ENCODE peak calls at places on chromosomes 11 and 22, in ten cellular contexts. J is caudate nucleus; X is GM20000; R is NCI-H446; I is stimulated activated CD4-positive, alpha-beta T cell treated with anti-CD3 and anti-CD28 coated beads, Interleukin-12 subunit alpha, Interleukin-12 subunit beta, amount 100 ng/mL, for 48 hours; D is germinal center; B is stimulated activated CD8-positive, alpha-beta memory T cell treated with anti-CD3 and anti-CD28 coated beads, Interleukin-2, amount 100 ng/mL, for 1 hour; P is COR-L47; K is activated T-helper 2 cell treated with anti-CD3 and anti-CD28 coated beads, Interferon-gamma antibody, Interleukin-2, Interleukin-4, amounts not matched to agents 10 μg/mL and 5 μg/mL and 100 μg/mL, durations not matched to agents 14 hours and 24 hours and 36 hours; U is ELR. Y is an unnamed sample.

GRCh38 chr11:92277871-92278270 is 53.3 kb downstream of the FAT3 start:
- DNase-seq in B (no peak), P (no peak), X (no peak), J (no peak), I (no peak), R (no peak), U (peak), D (no peak), K (no peak), Y (no peak)

GRCh38 chr11:64186205-64187165 is 514 bp downstream of the STIP1 start:
- DNase-seq in B (no peak), I (no peak), X (no peak), K (peak), D (no peak), J (no peak), R (no peak), U (peak), P (no peak), Y (peak)

GRCh38 chr11:86218125-86219081 is 26.1 kb upstream of the EED start:
- DNase-seq in K (peak), R (peak), X (peak), I (no peak), P (peak), B (peak), D (peak), U (peak), J (peak), Y (peak)

GRCh38 chr11:111870887-111871692 is at the start of gene ALG9:
- DNase-seq in P (peak), K (peak), U (peak), R (peak), X (peak), I (peak), B (peak), D (peak), J (peak), Y (peak)

GRCh38 chr11:66310324-66310723 is 6.5 kb downstream of the CD248 start:
- DNase-seq in J (no peak), X (no peak), U (no peak), D (no peak), P (no peak), R (no peak), I (no peak), B (no peak), K (no peak), Y (no peak)

GRCh38 chr11:15810581-15810980 is 545.8 kb downstream of the SOX6 start:
- DNase-seq in K (no peak), J (no peak), I (no peak), D (no peak), X (no peak), B (no peak), R (no peak), P (no peak), U (no peak), Y (no peak)

GRCh38 chr11:31974737-31975136 is 116.1 kb upstream of the RCN1 start:
- DNase-seq in I (no peak), X (no peak), J (no peak), K (no peak), U (peak), B (no peak), R (no peak), P (no peak), D (no peak), Y (peak)

GRCh38 chr11:80822248-80822647 is 1381.4 kb upstream of the TENM4 start:
- DNase-seq in J (no peak), D (no peak), B (no peak), X (no peak), K (no peak), R (no peak), I (no peak), P (no peak), U (no peak), Y (no peak)

GRCh38 chr22:22552630-22553029 is 6.4 kb downstream of the PRAME start:
- DNase-seq in I (no peak), K (no peak), J (no peak), R (no peak), X (peak), D (no peak), P (no peak), B (no peak), U (no peak), Y (no peak)

GRCh38 chr22:24550028-24550901 is 4.7 kb downstream of the GUCD1 start:
- DNase-seq in X (no peak), P (no peak), K (no peak), D (no peak), I (no peak), R (no peak), B (no peak), U (peak), J (no peak), Y (peak)

GRCh38 chr11:12179521-12179920 is 69.1 kb downstream of the MICAL2 start:
- DNase-seq in X (no peak), R (no peak), J (no peak), D (no peak), K (no peak), P (no peak), B (no peak), U (no peak), I (no peak), Y (no peak)

GRCh38 chr11:133041928-133042890 is 490.1 kb downstream of the OPCML start:
- DNase-seq in B (no peak), P (no peak), D (no peak), R (no peak), K (no peak), J (no peak), I (no peak), U (no peak), X (no peak), Y (no peak)

GRCh38 chr11:4607111-4607510 is 920 bp downstream of the TRIM68 start:
- DNase-seq in X (no peak), B (no peak), P (no peak), K (no peak), J (no peak), I (no peak), R (no peak), U (no peak), D (no peak), Y (peak)

GRCh38 chr11:47587733-47588326 is 1.4 kb downstream of the FAM180B start:
- DNase-seq in K (no peak), U (no peak), R (no peak), J (peak), D (no peak), P (no peak), I (no peak), B (no peak), X (peak), Y (peak)

GRCh38 chr22:42282252-42282942 is 11.9 kb upstream of the TCF20 start:
- DNase-seq in B (no peak), D (no peak), X (no peak), P (no peak), K (no peak), R (no peak), I (no peak), J (no peak), U (no peak), Y (no peak)

GRCh38 chr11:7004482-7004881 is 15.7 kb downstream of the ZNF214 start:
- DNase-seq in D (no peak), J (no peak), K (no peak), R (no peak), I (no peak), B (no peak), X (peak), P (no peak), U (peak), Y (peak)

GRCh38 chr11:64723117-64723906 is at the start of gene NRXN2:
- DNase-seq in B (peak), P (peak), I (peak), K (peak), D (peak), J (peak), R (peak), U (peak), X (peak), Y (peak)

Y was measured in GM23248.